ENCODE peak calls at places on chromosome 15, in nine cellular contexts. L is heart left ventricle, Q is AG04450, J is psoas muscle, G is thoracic aorta, F is BE2C, C is A673, M is H1, T is lower lobe of right lung. V is an unnamed sample.
A peak's percentile ranks its signal among the peaks of the same experiment; 100 is the strongest.

GRCh38 chr15:78979456-78980320 is 34.8 kb upstream of the CTSH start:
- DNase-seq in F (peak; percentile 87), G (no peak), C (peak; percentile 85), Q (peak; percentile 37), M (peak; percentile 79), J (no peak), T (no peak), L (peak; percentile 68), V (peak; percentile 70)

GRCh38 chr15:83653639-83654378 is at the start of gene ADAMTSL3:
- DNase-seq in L (peak; percentile 84), G (peak; percentile 21), T (peak; percentile 81), J (peak; percentile 86), F (peak; percentile 77), M (peak; percentile 78), Q (no peak), C (peak; percentile 74), V (no peak)

GRCh38 chr15:64148168-64148567 is 3.4 kb upstream of the SNX22 start:
- DNase-seq in C (no peak), M (no peak), J (no peak), Q (no peak), F (no peak), L (no peak), G (no peak), T (no peak), V (no peak)

GRCh38 chr15:64895285-64896065 is 16.2 kb upstream of the ANKDD1A start:
- DNase-seq in G (no peak), T (peak; percentile 55), C (peak; percentile 50), F (no peak), M (no peak), Q (no peak), L (peak; percentile 41), J (no peak), V (peak; percentile 28)

GRCh38 chr15:25342629-25343028 is 96.2 kb downstream of the UBE3A start:
- DNase-seq in F (no peak), L (no peak), Q (no peak), T (no peak), C (no peak), M (no peak), G (no peak), J (no peak), V (no peak)

GRCh38 chr15:76059320-76060097 is at the start of gene TMEM266:
- DNase-seq in J (peak; percentile 75), M (peak; percentile 77), F (peak; percentile 52), G (no peak), Q (no peak), T (peak; percentile 57), C (peak; percentile 74), L (peak; percentile 15), V (no peak)

GRCh38 chr15:101368868-101369642 is 74.0 kb upstream of the SNRPA1 start:
- DNase-seq in F (no peak), J (peak; percentile 55), C (no peak), Q (no peak), M (peak; percentile 43), L (peak; percentile 37), T (no peak), G (no peak), V (no peak)

GRCh38 chr15:48644827-48645557 is 517 bp downstream of the FBN1 start:
- DNase-seq in M (peak; percentile 80), C (peak; percentile 84), T (peak; percentile 57), G (no peak), F (peak; percentile 47), L (peak; percentile 55), Q (no peak), J (peak; percentile 76), V (no peak)

GRCh38 chr15:58267026-58267425 is 128.8 kb downstream of the AQP9 start:
- DNase-seq in G (no peak), C (no peak), J (no peak), L (no peak), Q (no peak), T (no peak), F (no peak), M (no peak), V (no peak)

GRCh38 chr15:82664021-82664420 is 16.9 kb upstream of the CPEB1 start:
- DNase-seq in L (no peak), C (no peak), T (no peak), F (no peak), J (no peak), Q (no peak), M (no peak), G (no peak), V (no peak)

GRCh38 chr15:26679927-26680326 is 92.9 kb downstream of the GABRB3 start:
- DNase-seq in T (no peak), J (no peak), C (no peak), L (no peak), F (no peak), G (no peak), M (no peak), Q (no peak), V (no peak)

GRCh38 chr15:79349526-79349925 is 38.6 kb downstream of the TMED3 start:
- DNase-seq in M (no peak), J (no peak), T (no peak), Q (no peak), C (no peak), G (no peak), F (peak; percentile 87), L (no peak), V (no peak)

GRCh38 chr15:70137975-70138374 is 40.3 kb upstream of the TLE3 start:
- DNase-seq in T (no peak), Q (no peak), C (no peak), G (no peak), L (no peak), F (no peak), J (no peak), M (no peak), V (no peak)

GRCh38 chr15:75538376-75538775 is 40.7 kb downstream of the PTPN9 start:
- DNase-seq in L (no peak), F (no peak), Q (no peak), T (no peak), G (no peak), C (no peak), J (no peak), M (no peak), V (no peak)

GRCh38 chr15:63277044-63277892 is at the start of gene APH1B:
- DNase-seq in Q (no peak), F (peak; percentile 87), M (peak; percentile 84), T (peak; percentile 91), G (peak; percentile 23), L (peak; percentile 87), C (peak; percentile 83), J (peak; percentile 91), V (no peak)

GRCh38 chr15:28963711-28964081 is 77.9 kb downstream of the APBA2 start:
- DNase-seq in F (no peak), Q (no peak), L (no peak), G (no peak), J (no peak), C (no peak), T (no peak), M (no peak), V (no peak)
- H3K4me3 ChIP-seq in F (no peak overlapping the region), Q (no peak overlapping the region), L (no peak overlapping the region), G (no peak overlapping the region), J (no peak overlapping the region), C (no peak overlapping the region), T (no peak overlapping the region), M (no peak overlapping the region), V (no peak overlapping the region)

GRCh38 chr15:95267476-95267875 is 1036.1 kb downstream of the MCTP2 start:
- DNase-seq in C (no peak), F (no peak), L (no peak), T (no peak), J (no peak), G (no peak), M (no peak), Q (no peak), V (no peak)
- TF ChIP-seq CTCF in C (no peak), F (no peak), L (no peak), T (no peak), J (no peak), G (no peak), M (no peak), Q (no peak), V (no peak)

GRCh38 chr15:98419173-98419814 is 229.0 kb upstream of the IGF1R start:
- DNase-seq in L (no peak), M (no peak), F (no peak), Q (no peak), T (no peak), G (no peak), J (no peak), C (peak; percentile 18), V (no peak)

GRCh38 chr15:98417346-98417745 is 231.0 kb upstream of the IGF1R start:
- DNase-seq in G (no peak), F (no peak), M (no peak), L (no peak), T (no peak), Q (no peak), C (no peak), J (no peak), V (no peak)

GRCh38 chr15:98413973-98414546 is 234.3 kb upstream of the IGF1R start:
- DNase-seq in J (peak; percentile 69), L (no peak), Q (no peak), M (no peak), C (no peak), T (no peak), G (no peak), F (no peak), V (no peak)

GRCh38 chr15:98412852-98413251 is 235.5 kb upstream of the IGF1R start:
- DNase-seq in M (no peak), G (no peak), T (no peak), L (no peak), J (no peak), Q (no peak), C (peak; percentile 25), F (no peak), V (no peak)

GRCh38 chr15:98416222-98416835 is 232.0 kb upstream of the IGF1R start:
- DNase-seq in Q (no peak), F (no peak), G (no peak), L (no peak), T (no peak), M (no peak), C (no peak), J (no peak), V (no peak)
- H3K27me3 ChIP-seq in Q (peaks cover 20% of the 10 kb centered on the region), F (peaks cover 43% of the 10 kb centered on the region), G (no peaks in the 10 kb centered on the region), L (peaks cover 6% of the 10 kb centered on the region), T (peaks cover 11% of the 10 kb centered on the region), M (peaks cover 11% of the 10 kb centered on the region), C (peaks cover 3% of the 10 kb centered on the region), J (peaks cover 5% of the 10 kb centered on the region), V (peaks cover 9% of the 10 kb centered on the region)

GRCh38 chr15:55535436-55535835 is 27.4 kb upstream of the DNAAF4 start:
- DNase-seq in J (no peak), F (no peak), T (no peak), G (no peak), Q (no peak), M (no peak), C (no peak), L (no peak), V (no peak)

GRCh38 chr15:55527150-55527549 is 19.1 kb upstream of the DNAAF4 start:
- DNase-seq in Q (no peak), F (no peak), L (no peak), T (no peak), M (no peak), C (no peak), G (no peak), J (no peak), V (no peak)

GRCh38 chr15:55530861-55531313 is 22.9 kb upstream of the DNAAF4 start:
- DNase-seq in J (no peak), L (no peak), C (no peak), T (no peak), M (no peak), Q (peak; percentile 42), F (peak; percentile 55), G (no peak), V (peak; percentile 12)

DNA sequence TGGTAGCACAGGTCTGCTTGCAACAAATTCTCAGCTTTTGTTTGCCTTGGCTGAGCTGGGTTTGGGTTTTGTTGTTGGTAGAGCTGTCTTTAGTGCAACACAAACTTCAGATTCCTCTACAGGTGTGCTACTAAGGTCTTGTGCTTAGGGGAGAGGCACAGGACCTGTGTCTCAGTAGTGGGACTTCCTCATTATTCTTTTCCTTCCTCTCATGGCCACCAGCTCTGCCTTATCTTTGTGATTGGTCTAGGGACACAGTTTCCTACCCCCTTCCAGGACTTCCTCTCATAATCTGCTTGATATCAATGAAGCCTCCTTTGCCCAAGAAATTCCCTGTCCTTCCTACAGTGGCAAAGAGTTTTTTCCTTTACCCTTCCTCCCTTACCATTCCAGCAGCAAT is 24.9 kb upstream of the DNAAF4 start:
- DNase-seq in C (no peak), F (no peak), J (no peak), G (no peak), M (no peak), L (no peak), Q (no peak), T (no peak), V (no peak)
- H3K4me3 ChIP-seq in C (no peak overlapping the region), F (no peak overlapping the region), J (no peak overlapping the region), G (no peak overlapping the region), M (no peak overlapping the region), L (no peak overlapping the region), Q (no peak overlapping the region), T (no peak overlapping the region), V (no peak overlapping the region)